ENCODE peak calls at places on chromosomes 16 and 17, in five cellular contexts. One of them, this sample, is unnamed.

GRCh38 chr17:68533887-68534700 is 21.9 kb downstream of the PRKAR1A start:
- DNase-seq in endothelial cell of umbilical vein: peak; percentile 29
- DNase-seq in mesendoderm: peak; percentile 35
- DNase-seq in sigmoid colon: no peak
- DNase-seq in upper lobe of left lung: no peak
- DNase-seq in this sample: peak; percentile 24

GRCh38 chr16:19559242-19559910 is 3.9 kb downstream of the VPS35L start:
- DNase-seq in endothelial cell of umbilical vein: peak; percentile 59
- DNase-seq in mesendoderm: peak; percentile 46
- DNase-seq in sigmoid colon: no peak
- DNase-seq in upper lobe of left lung: no peak
- DNase-seq in this sample: no peak

GRCh38 chr16:27242868-27243590 is 25.5 kb downstream of the NSMCE1 start:
- DNase-seq in endothelial cell of umbilical vein: peak; percentile 96
- DNase-seq in mesendoderm: no peak
- DNase-seq in sigmoid colon: peak; percentile 73
- DNase-seq in upper lobe of left lung: no peak
- DNase-seq in this sample: peak; percentile 70

GRCh38 chr17:41967141-41967920 is 736 bp downstream of the CNP start:
- DNase-seq in endothelial cell of umbilical vein: no peak
- DNase-seq in mesendoderm: peak; percentile 36
- DNase-seq in sigmoid colon: peak; percentile 85
- DNase-seq in upper lobe of left lung: peak; percentile 90
- DNase-seq in this sample: no peak

GRCh38 chr16:4684030-4684715 is 9.2 kb upstream of the NUDT16L1 start:
- DNase-seq in endothelial cell of umbilical vein: no peak
- DNase-seq in mesendoderm: no peak
- DNase-seq in sigmoid colon: peak; percentile 56
- DNase-seq in upper lobe of left lung: peak; percentile 80
- DNase-seq in this sample: no peak

GRCh38 chr16:57610611-57611010 is 17.8 kb upstream of the ADGRG1 start:
- DNase-seq in endothelial cell of umbilical vein: no peak
- DNase-seq in mesendoderm: no peak
- DNase-seq in sigmoid colon: peak; percentile 30
- DNase-seq in upper lobe of left lung: no peak
- DNase-seq in this sample: no peak

GRCh38 chr16:56869513-56870270 is 4.7 kb downstream of the SLC12A3 start:
- DNase-seq in endothelial cell of umbilical vein: no peak
- DNase-seq in mesendoderm: peak; percentile 90
- DNase-seq in sigmoid colon: no peak
- DNase-seq in upper lobe of left lung: peak; percentile 72
- DNase-seq in this sample: peak; percentile 25

GRCh38 chr17:2157081-2157480 is 102.2 kb downstream of the HIC1 start:
- DNase-seq in endothelial cell of umbilical vein: no peak
- DNase-seq in mesendoderm: no peak
- DNase-seq in sigmoid colon: peak; percentile 53
- DNase-seq in upper lobe of left lung: no peak
- DNase-seq in this sample: peak; percentile 74

GRCh38 chr17:3879181-3879580 is 13.7 kb downstream of the CAMKK1 start:
- DNase-seq in endothelial cell of umbilical vein: no peak
- DNase-seq in mesendoderm: peak; percentile 55
- DNase-seq in sigmoid colon: no peak
- DNase-seq in upper lobe of left lung: no peak
- DNase-seq in this sample: no peak

GRCh38 chr16:84785843-84786538 is 33.8 kb upstream of the CRISPLD2 start:
- DNase-seq in endothelial cell of umbilical vein: peak; percentile 6
- DNase-seq in mesendoderm: no peak
- DNase-seq in sigmoid colon: peak; percentile 88
- DNase-seq in upper lobe of left lung: no peak
- DNase-seq in this sample: no peak

GRCh38 chr17:692116-692515 is 22.5 kb downstream of the VPS53 start:
- DNase-seq in endothelial cell of umbilical vein: no peak
- DNase-seq in mesendoderm: no peak
- DNase-seq in sigmoid colon: no peak
- DNase-seq in upper lobe of left lung: no peak
- DNase-seq in this sample: no peak

GRCh38 chr17:76437467-76438402 is 15.2 kb downstream of the UBE2O start:
- DNase-seq in endothelial cell of umbilical vein: no peak
- DNase-seq in mesendoderm: no peak
- DNase-seq in sigmoid colon: no peak
- DNase-seq in upper lobe of left lung: no peak
- DNase-seq in this sample: no peak

GRCh38 chr17:69492410-69493071 is 78.0 kb downstream of the MAP2K6 start:
- DNase-seq in endothelial cell of umbilical vein: no peak
- DNase-seq in mesendoderm: peak; percentile 95
- DNase-seq in sigmoid colon: no peak
- DNase-seq in upper lobe of left lung: no peak
- DNase-seq in this sample: peak; percentile 85

GRCh38 chr17:48307814-48308411 is 122.1 kb downstream of the SKAP1 start:
- DNase-seq in endothelial cell of umbilical vein: peak; percentile 59
- DNase-seq in mesendoderm: peak; percentile 64
- DNase-seq in sigmoid colon: peak; percentile 69
- DNase-seq in upper lobe of left lung: no peak
- DNase-seq in this sample: peak; percentile 52

GRCh38 chr17:20278805-20279204 is 188.5 kb downstream of the LGALS9B start:
- DNase-seq in endothelial cell of umbilical vein: no peak
- DNase-seq in mesendoderm: peak; percentile 25
- DNase-seq in sigmoid colon: no peak
- DNase-seq in upper lobe of left lung: no peak
- DNase-seq in this sample: no peak

GRCh38 chr17:17950806-17951205 is 21.4 kb downstream of the TOM1L2 start:
- DNase-seq in endothelial cell of umbilical vein: no peak
- DNase-seq in mesendoderm: peak; percentile 59
- DNase-seq in sigmoid colon: no peak
- DNase-seq in upper lobe of left lung: no peak
- DNase-seq in this sample: no peak

GRCh38 chr17:82281502-82282238 is 8.2 kb upstream of the CSNK1D start:
- DNase-seq in endothelial cell of umbilical vein: peak; percentile 29
- DNase-seq in mesendoderm: no peak
- DNase-seq in sigmoid colon: no peak
- DNase-seq in upper lobe of left lung: no peak
- DNase-seq in this sample: peak; percentile 85

GRCh38 chr17:40600486-40601046 is 35.3 kb upstream of the CCR7 start:
- DNase-seq in endothelial cell of umbilical vein: no peak
- DNase-seq in mesendoderm: peak; percentile 50
- DNase-seq in sigmoid colon: no peak
- DNase-seq in upper lobe of left lung: no peak
- DNase-seq in this sample: no peak

GRCh38 chr16:88297178-88297720 is 85.5 kb upstream of the ZNF469 start:
- DNase-seq in endothelial cell of umbilical vein: no peak
- DNase-seq in mesendoderm: no peak
- DNase-seq in sigmoid colon: no peak
- DNase-seq in upper lobe of left lung: no peak
- DNase-seq in this sample: no peak

GRCh38 chr16:74896389-74897370 is 88.2 kb downstream of the WDR59 start:
- DNase-seq in endothelial cell of umbilical vein: no peak
- DNase-seq in mesendoderm: no peak
- DNase-seq in sigmoid colon: no peak
- DNase-seq in upper lobe of left lung: no peak
- DNase-seq in this sample: no peak

GRCh38 chr16:30187556-30187865 is 4.1 kb downstream of the CORO1A start:
- DNase-seq in endothelial cell of umbilical vein: no peak
- DNase-seq in mesendoderm: no peak
- DNase-seq in sigmoid colon: no peak
- DNase-seq in upper lobe of left lung: no peak
- DNase-seq in this sample: no peak

GRCh38 chr16:4176794-4177438 is 60.7 kb upstream of the ADCY9 start:
- DNase-seq in endothelial cell of umbilical vein: no peak
- DNase-seq in mesendoderm: peak; percentile 12
- DNase-seq in sigmoid colon: no peak
- DNase-seq in upper lobe of left lung: no peak
- DNase-seq in this sample: peak; percentile 69

GRCh38 chr16:57155702-57156350 is 30.0 kb downstream of the PSME3IP1 start:
- DNase-seq in endothelial cell of umbilical vein: no peak
- DNase-seq in mesendoderm: no peak
- DNase-seq in sigmoid colon: no peak
- DNase-seq in upper lobe of left lung: no peak
- DNase-seq in this sample: no peak

GRCh38 chr16:74448990-74449389 is 27.7 kb upstream of the CLEC18B start:
- DNase-seq in endothelial cell of umbilical vein: peak; percentile 84
- DNase-seq in mesendoderm: peak; percentile 54
- DNase-seq in sigmoid colon: peak; percentile 87
- DNase-seq in upper lobe of left lung: no peak
- DNase-seq in this sample: peak; percentile 79

GRCh38 chr17:75848523-75849303 is 4.5 kb upstream of the UNC13D start:
- DNase-seq in endothelial cell of umbilical vein: peak; percentile 51
- DNase-seq in mesendoderm: peak; percentile 83
- DNase-seq in sigmoid colon: peak; percentile 82
- DNase-seq in upper lobe of left lung: peak; percentile 83
- DNase-seq in this sample: peak; percentile 83

GRCh38 chr17:69714659-69715058 is 300.2 kb downstream of the MAP2K6 start:
- DNase-seq in endothelial cell of umbilical vein: no peak
- DNase-seq in mesendoderm: no peak
- DNase-seq in sigmoid colon: no peak
- DNase-seq in upper lobe of left lung: no peak
- DNase-seq in this sample: no peak

GRCh38 chr16:89085755-89086154 is 7.9 kb upstream of the ACSF3 start:
- DNase-seq in endothelial cell of umbilical vein: no peak
- DNase-seq in mesendoderm: no peak
- DNase-seq in sigmoid colon: no peak
- DNase-seq in upper lobe of left lung: no peak
- DNase-seq in this sample: no peak

GRCh38 chr17:40909755-40910154 is 24.7 kb upstream of the KRT20 start:
- DNase-seq in endothelial cell of umbilical vein: no peak
- DNase-seq in mesendoderm: no peak
- DNase-seq in sigmoid colon: no peak
- DNase-seq in upper lobe of left lung: no peak
- DNase-seq in this sample: no peak

GRCh38 chr17:58325289-58325726 is 3.3 kb downstream of the TSPOAP1 start:
- DNase-seq in endothelial cell of umbilical vein: no peak
- DNase-seq in mesendoderm: peak; percentile 83
- DNase-seq in sigmoid colon: no peak
- DNase-seq in upper lobe of left lung: peak; percentile 77
- DNase-seq in this sample: no peak

GRCh38 chr16:81730090-81731051 is 48.7 kb upstream of the PLCG2 start:
- DNase-seq in endothelial cell of umbilical vein: peak; percentile 85
- DNase-seq in mesendoderm: peak; percentile 99
- DNase-seq in sigmoid colon: peak; percentile 95
- DNase-seq in upper lobe of left lung: peak; percentile 93
- DNase-seq in this sample: peak; percentile 83

GRCh38 chr17:42937712-42938596 is 26.3 kb downstream of the AARSD1 start:
- DNase-seq in endothelial cell of umbilical vein: peak; percentile 65
- DNase-seq in mesendoderm: peak; percentile 81
- DNase-seq in sigmoid colon: peak; percentile 71
- DNase-seq in upper lobe of left lung: no peak
- DNase-seq in this sample: peak; percentile 34

GRCh38 chr17:17420561-17421269 is 56.1 kb upstream of the MED9 start:
- DNase-seq in endothelial cell of umbilical vein: no peak
- DNase-seq in mesendoderm: no peak
- DNase-seq in sigmoid colon: peak; percentile 79
- DNase-seq in upper lobe of left lung: no peak
- DNase-seq in this sample: no peak

GRCh38 chr16:62665269-62665668 is 629.0 kb upstream of the CDH8 start:
- DNase-seq in endothelial cell of umbilical vein: no peak
- DNase-seq in mesendoderm: peak; percentile 55
- DNase-seq in sigmoid colon: no peak
- DNase-seq in upper lobe of left lung: no peak
- DNase-seq in this sample: no peak

GRCh38 chr17:74211141-74211928 is 2.0 kb upstream of the TTYH2 start:
- DNase-seq in endothelial cell of umbilical vein: no peak
- DNase-seq in mesendoderm: peak; percentile 91
- DNase-seq in sigmoid colon: no peak
- DNase-seq in upper lobe of left lung: no peak
- DNase-seq in this sample: no peak

GRCh38 chr17:41538565-41538991 is 10.5 kb upstream of the KRT19 start:
- DNase-seq in endothelial cell of umbilical vein: no peak
- DNase-seq in mesendoderm: peak; percentile 57
- DNase-seq in sigmoid colon: no peak
- DNase-seq in upper lobe of left lung: no peak
- DNase-seq in this sample: no peak

GRCh38 chr17:9003355-9004131 is 17.8 kb upstream of the NTN1 start:
- DNase-seq in endothelial cell of umbilical vein: no peak
- DNase-seq in mesendoderm: peak; percentile 56
- DNase-seq in sigmoid colon: no peak
- DNase-seq in upper lobe of left lung: peak; percentile 85
- DNase-seq in this sample: no peak

GRCh38 chr16:77170805-77171204 is 20.2 kb upstream of the MON1B start:
- DNase-seq in endothelial cell of umbilical vein: no peak
- DNase-seq in mesendoderm: no peak
- DNase-seq in sigmoid colon: no peak
- DNase-seq in upper lobe of left lung: no peak
- DNase-seq in this sample: no peak

GRCh38 chr16:89367538-89368059 is 122.8 kb downstream of the ANKRD11 start:
- DNase-seq in endothelial cell of umbilical vein: no peak
- DNase-seq in mesendoderm: no peak
- DNase-seq in sigmoid colon: no peak
- DNase-seq in upper lobe of left lung: no peak
- DNase-seq in this sample: no peak

GRCh38 chr17:54887787-54888186 is 12.9 kb upstream of the TOM1L1 start:
- DNase-seq in endothelial cell of umbilical vein: no peak
- DNase-seq in mesendoderm: no peak
- DNase-seq in sigmoid colon: no peak
- DNase-seq in upper lobe of left lung: no peak
- DNase-seq in this sample: no peak
- H3K27ac ChIP-seq in endothelial cell of umbilical vein: no peak overlapping the region
- H3K27ac ChIP-seq in mesendoderm: no peak overlapping the region
- H3K27ac ChIP-seq in sigmoid colon: no peak overlapping the region
- H3K27ac ChIP-seq in upper lobe of left lung: no peak overlapping the region
- H3K27ac ChIP-seq in this sample: no peak overlapping the region

GRCh38 chr17:27579304-27579703 is 51.7 kb upstream of the LGALS9 start:
- DNase-seq in endothelial cell of umbilical vein: peak; percentile 13
- DNase-seq in mesendoderm: no peak
- DNase-seq in sigmoid colon: no peak
- DNase-seq in upper lobe of left lung: no peak
- DNase-seq in this sample: no peak
- H3K4me3 ChIP-seq in endothelial cell of umbilical vein: no peak overlapping the region
- H3K4me3 ChIP-seq in mesendoderm: no peak overlapping the region
- H3K4me3 ChIP-seq in sigmoid colon: no peak overlapping the region
- H3K4me3 ChIP-seq in upper lobe of left lung: no peak overlapping the region
- H3K4me3 ChIP-seq in this sample: no peak overlapping the region

GRCh38 chr16:17470002-17470870 is 524 bp downstream of the XYLT1 start:
- DNase-seq in endothelial cell of umbilical vein: no peak
- DNase-seq in mesendoderm: no peak
- DNase-seq in sigmoid colon: no peak
- DNase-seq in upper lobe of left lung: peak; percentile 89
- DNase-seq in this sample: no peak
- H3K27ac ChIP-seq in endothelial cell of umbilical vein: no peak overlapping the region
- H3K27ac ChIP-seq in mesendoderm: no peak overlapping the region
- H3K27ac ChIP-seq in sigmoid colon: peak overlapping the region; percentile 94
- H3K27ac ChIP-seq in upper lobe of left lung: peak overlapping the region; percentile 82
- H3K27ac ChIP-seq in this sample: no peak overlapping the region

GRCh38 chr16:73163238-73163795 is 115.4 kb upstream of the ZFHX3 start:
- DNase-seq in endothelial cell of umbilical vein: peak; percentile 68
- DNase-seq in mesendoderm: no peak
- DNase-seq in sigmoid colon: peak; percentile 11
- DNase-seq in upper lobe of left lung: no peak
- DNase-seq in this sample: no peak

GRCh38 chr16:73166394-73166971 is 118.6 kb upstream of the ZFHX3 start:
- DNase-seq in endothelial cell of umbilical vein: no peak
- DNase-seq in mesendoderm: no peak
- DNase-seq in sigmoid colon: peak; percentile 66
- DNase-seq in upper lobe of left lung: no peak
- DNase-seq in this sample: no peak

GRCh38 chr16:73170587-73170986 is 122.7 kb upstream of the ZFHX3 start:
- DNase-seq in endothelial cell of umbilical vein: peak; percentile 65
- DNase-seq in mesendoderm: peak; percentile 71
- DNase-seq in sigmoid colon: no peak
- DNase-seq in upper lobe of left lung: no peak
- DNase-seq in this sample: no peak

GRCh38 chr16:73171380-73171779 is 123.5 kb upstream of the ZFHX3 start:
- DNase-seq in endothelial cell of umbilical vein: no peak
- DNase-seq in mesendoderm: peak; percentile 76
- DNase-seq in sigmoid colon: no peak
- DNase-seq in upper lobe of left lung: no peak
- DNase-seq in this sample: no peak

GRCh38 chr16:73166972-73167550 is 119.1 kb upstream of the ZFHX3 start:
- DNase-seq in endothelial cell of umbilical vein: no peak
- DNase-seq in mesendoderm: no peak
- DNase-seq in sigmoid colon: no peak
- DNase-seq in upper lobe of left lung: no peak
- DNase-seq in this sample: no peak
- H3K4me3 ChIP-seq in endothelial cell of umbilical vein: no peak overlapping the region
- H3K4me3 ChIP-seq in mesendoderm: no peak overlapping the region
- H3K4me3 ChIP-seq in sigmoid colon: peak overlapping the region; percentile 17
- H3K4me3 ChIP-seq in upper lobe of left lung: peak overlapping the region; percentile 24
- H3K4me3 ChIP-seq in this sample: no peak overlapping the region

This sample was measured in SJSA1.